ENCODE peak calls at places on chromosomes 6 and 20, in seven cellular contexts. O is cerebellar cortex, G is fibroblast of mammary gland, E is K562, I is pulmonary artery endothelial cell, P is NCI-H1930, C is Calu3. R is an unnamed sample.

GRCh38 chr20:46491354-46491753 is 22.0 kb downstream of the ZNF334 start:
- DNase-seq in O (no peak), G (no peak), E (no peak), I (no peak), P (no peak), C (no peak), R (no peak)

GRCh38 chr20:5397418-5397817 is 80.7 kb upstream of the PROKR2 start:
- DNase-seq in O (no peak), G (no peak), E (no peak), I (no peak), P (no peak), C (peak), R (no peak)

GRCh38 chr6:129536271-129536670 is 173.7 kb downstream of the ARHGAP18 start:
- DNase-seq in O (no peak), G (no peak), E (no peak), I (no peak), P (no peak), C (no peak), R (no peak)

GRCh38 chr6:79872986-79873385 is 74.4 kb downstream of the ELOVL4 start:
- DNase-seq in O (no peak), G (peak), E (no peak), I (no peak), P (no peak), C (no peak), R (peak)

GRCh38 chr20:3690413-3690812 is 8.6 kb upstream of the ADAM33 start:
- DNase-seq in O (no peak), G (no peak), E (no peak), I (no peak), P (no peak), C (no peak), R (no peak)

GRCh38 chr20:40551125-40551530 is 137.9 kb downstream of the MAFB start:
- DNase-seq in O (no peak), G (peak), E (no peak), I (no peak), P (no peak), C (no peak), R (no peak)

GRCh38 chr6:94278146-94278545 is 858.8 kb upstream of the EPHA7 start:
- DNase-seq in O (no peak), G (no peak), E (no peak), I (no peak), P (no peak), C (no peak), R (no peak)

GRCh38 chr6:7542065-7542877 is 800 bp downstream of the DSP start:
- DNase-seq in O (no peak), G (no peak), E (no peak), I (no peak), P (no peak), C (peak), R (peak)

GRCh38 chr6:7737867-7738266 is 12.0 kb downstream of the BMP6 start:
- DNase-seq in O (no peak), G (no peak), E (no peak), I (no peak), P (no peak), C (no peak), R (no peak)

GRCh38 chr6:422423-423061 is 31.0 kb downstream of the IRF4 start:
- DNase-seq in O (no peak), G (peak), E (no peak), I (no peak), P (no peak), C (peak), R (peak)

GRCh38 chr6:148750826-148751225 is 4.0 kb downstream of the UST start:
- DNase-seq in O (peak), G (peak), E (no peak), I (no peak), P (no peak), C (no peak), R (peak)

GRCh38 chr6:159532155-159532554 is 160.9 kb downstream of the SOD2 start:
- DNase-seq in O (no peak), G (no peak), E (no peak), I (no peak), P (no peak), C (no peak), R (no peak)

GRCh38 chr6:129701721-129702455 is 8.1 kb downstream of the ARHGAP18 start:
- DNase-seq in O (no peak), G (peak), E (no peak), I (no peak), P (no peak), C (no peak), R (peak)

GRCh38 chr6:143510991-143511891 is at the start of gene FUCA2:
- DNase-seq in O (peak), G (peak), E (peak), I (peak), P (no peak), C (peak), R (peak)

GRCh38 chr6:169316651-169317050 is 63.0 kb upstream of the THBS2 start:
- DNase-seq in O (no peak), G (no peak), E (no peak), I (no peak), P (no peak), C (no peak), R (peak)

R was measured in choroid plexus epithelial cell.